ENCODE peak calls at places on chromosomes 12 and 14, in seven cellular contexts. O is DND-41, W is bronchial epithelial cell, E is thoracic aorta, K is AG10803, L is ascending aorta, V is stomach. F is an unnamed sample.

GRCh38 chr12:71662861-71663560 is 637 bp downstream of the ZFC3H1 start:
- DNase-seq in O (peak; percentile 54), W (peak; percentile 85), E (peak; percentile 24), K (peak; percentile 66), L (peak; percentile 77), V (peak; percentile 62), F (peak; percentile 50)

GRCh38 chr14:104461676-104462443 is 117.7 kb upstream of the C14orf180 start:
- DNase-seq in O (no peak), W (no peak), E (no peak), K (no peak), L (no peak), V (no peak), F (no peak)

GRCh38 chr12:101491325-101491724 is 16.2 kb downstream of the SPIC start:
- DNase-seq in O (no peak), W (no peak), E (no peak), K (no peak), L (no peak), V (no peak), F (no peak)

GRCh38 chr14:62126885-62127478 is 364.8 kb downstream of the SNAPC1 start:
- DNase-seq in O (peak; percentile 21), W (peak; percentile 62), E (no peak), K (peak; percentile 59), L (no peak), V (no peak), F (peak; percentile 59)

GRCh38 chr12:3200032-3200617 is 122.9 kb downstream of the TSPAN9 start:
- DNase-seq in O (no peak), W (peak; percentile 27), E (no peak), K (peak; percentile 26), L (no peak), V (peak; percentile 53), F (peak; percentile 35)

GRCh38 chr12:101715045-101715444 is 17.6 kb downstream of the CHPT1 start:
- DNase-seq in O (no peak), W (no peak), E (no peak), K (no peak), L (no peak), V (no peak), F (no peak)

GRCh38 chr12:11891350-11892064 is 179.2 kb upstream of the BCL2L14 start:
- DNase-seq in O (no peak), W (no peak), E (no peak), K (no peak), L (no peak), V (no peak), F (no peak)

GRCh38 chr14:89121961-89122675 is 294.9 kb downstream of the FOXN3 start:
- DNase-seq in O (no peak), W (no peak), E (no peak), K (no peak), L (no peak), V (no peak), F (no peak)

GRCh38 chr14:33794791-33795300 is 156.0 kb downstream of the EGLN3 start:
- DNase-seq in O (no peak), W (peak; percentile 73), E (no peak), K (peak; percentile 33), L (no peak), V (no peak), F (peak; percentile 19)

GRCh38 chr14:99540196-99541032 is 59.2 kb downstream of the CCNK start:
- DNase-seq in O (no peak), W (no peak), E (no peak), K (no peak), L (no peak), V (no peak), F (no peak)

GRCh38 chr12:76641961-76642360 is 82.4 kb upstream of the OSBPL8 start:
- DNase-seq in O (no peak), W (no peak), E (no peak), K (no peak), L (no peak), V (no peak), F (no peak)

GRCh38 chr14:88194531-88194930 is 128.5 kb downstream of the KCNK10 start:
- DNase-seq in O (no peak), W (peak; percentile 14), E (no peak), K (no peak), L (no peak), V (no peak), F (no peak)

GRCh38 chr12:50603817-50604639 is 99.2 kb downstream of the DIP2B start:
- DNase-seq in O (no peak), W (no peak), E (no peak), K (peak; percentile 96), L (peak; percentile 71), V (no peak), F (no peak)

GRCh38 chr14:75429562-75429961 is 1.7 kb downstream of the JDP2 start:
- DNase-seq in O (no peak), W (no peak), E (no peak), K (no peak), L (no peak), V (no peak), F (no peak)

GRCh38 chr14:106883218-106883692 is 1356.9 kb downstream of the TMEM121 start:
- DNase-seq in O (peak; percentile 43), W (no peak), E (no peak), K (no peak), L (peak; percentile 71), V (no peak), F (no peak)

GRCh38 chr12:27969011-27969900 is 3.3 kb downstream of the PTHLH start:
- DNase-seq in O (no peak), W (no peak), E (no peak), K (no peak), L (no peak), V (no peak), F (peak; percentile 36)

GRCh38 chr12:10641735-10642500 is 28.5 kb upstream of the MAGOHB start:
- DNase-seq in O (no peak), W (peak; percentile 90), E (no peak), K (peak; percentile 54), L (no peak), V (no peak), F (peak; percentile 46)

GRCh38 chr12:104154286-104154685 is 16.3 kb upstream of the NFYB start:
- DNase-seq in O (no peak), W (no peak), E (no peak), K (no peak), L (no peak), V (no peak), F (no peak)

GRCh38 chr12:116719661-116720060 is 18.2 kb downstream of the SPRING1 start:
- DNase-seq in O (no peak), W (no peak), E (no peak), K (no peak), L (peak; percentile 18), V (no peak), F (no peak)

GRCh38 chr12:113194971-113195391 is 9.5 kb downstream of the RITA1 start:
- DNase-seq in O (no peak), W (no peak), E (no peak), K (peak; percentile 75), L (no peak), V (no peak), F (peak; percentile 43)
- TF ChIP-seq CTCF in O (no peak), W (no peak), E (no peak), K (no peak), L (no peak), V (no peak), F (peak; percentile 22)

DNA sequence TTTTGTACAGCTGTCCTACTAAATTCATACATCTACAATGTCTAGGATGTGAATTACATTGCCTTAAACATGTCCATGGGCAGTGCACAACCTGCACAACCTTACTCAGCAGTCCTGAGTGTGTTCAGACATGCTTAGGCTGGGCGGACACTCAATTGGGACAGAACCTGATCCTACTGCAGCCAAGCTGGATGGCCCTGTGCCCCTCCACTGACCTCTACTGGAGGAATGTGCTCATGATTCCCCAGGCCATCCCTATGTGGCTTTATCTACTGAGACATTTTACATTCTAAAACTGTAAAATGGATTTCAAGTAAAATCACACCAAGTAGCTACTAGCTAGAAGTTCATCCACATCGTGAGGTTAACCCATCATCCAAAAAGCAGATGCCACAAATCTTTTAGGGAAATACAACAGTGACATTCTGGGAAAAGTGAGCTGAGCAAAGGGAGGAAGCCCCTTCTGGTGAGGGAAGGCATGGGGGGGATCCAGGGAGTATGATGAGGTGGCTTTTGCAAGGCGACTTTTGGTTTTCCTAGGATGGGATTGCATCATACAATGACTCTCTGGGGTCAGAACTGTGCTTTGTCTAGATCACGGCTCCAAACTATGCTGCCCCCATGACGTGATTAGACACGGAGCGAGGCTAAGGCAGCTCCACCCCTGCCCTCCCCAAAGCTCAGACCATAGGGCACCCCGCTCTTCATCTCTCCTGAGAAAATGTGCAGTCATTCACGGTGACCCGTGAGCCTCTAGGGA is 911.7 kb upstream of the TMEM132C start:
- DNase-seq in O (no peak), W (peak; percentile 64), E (no peak), K (peak; percentile 28), L (no peak), V (no peak), F (peak; percentile 24)
- TF ChIP-seq CTCF in O (peak; percentile 17), W (peak; percentile 58), E (no peak), K (peak; percentile 70), L (no peak), V (no peak), F (peak; percentile 79)

GRCh38 chr12:52413787-52414345 is 7.7 kb upstream of the KRT82 start:
- DNase-seq in O (no peak), W (no peak), E (no peak), K (no peak), L (no peak), V (no peak), F (no peak)
- TF ChIP-seq CTCF in O (peak; percentile 25), W (no peak), E (no peak), K (no peak), L (no peak), V (no peak), F (no peak)

DNA sequence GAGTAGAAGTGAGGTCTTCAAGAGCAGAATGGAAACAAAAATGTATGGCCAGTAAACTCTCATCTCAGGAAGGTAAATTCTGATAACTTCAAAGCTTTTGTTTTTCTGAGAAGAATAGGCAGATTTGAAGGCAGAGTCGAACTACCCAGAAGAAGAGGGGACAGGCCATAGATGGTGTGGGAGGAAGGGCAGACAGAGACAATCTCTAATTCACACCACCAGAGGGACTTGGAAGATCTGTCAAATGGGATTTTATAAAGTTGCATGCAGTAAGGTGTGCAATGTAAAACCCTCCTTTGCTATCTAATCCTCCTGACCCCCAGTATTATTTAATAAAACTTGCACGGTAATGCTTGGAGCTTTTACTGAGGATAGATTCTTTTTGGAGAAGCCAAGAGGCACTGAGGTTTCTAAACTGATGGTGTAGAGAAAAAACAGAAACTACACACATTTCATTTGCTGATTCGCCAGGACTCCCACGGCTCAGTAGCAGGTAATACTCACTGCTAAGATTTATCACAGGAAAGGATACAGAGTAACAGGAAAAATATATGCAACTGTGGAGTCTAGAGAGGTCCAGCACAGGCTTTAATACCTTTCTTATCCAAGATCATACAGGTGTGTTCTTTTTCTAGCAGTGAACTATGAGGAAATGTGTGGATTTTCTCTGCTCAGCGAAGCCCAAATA is 18.3 kb downstream of the SLC38A2 start:
- DNase-seq in O (no peak), W (no peak), E (no peak), K (no peak), L (no peak), V (no peak), F (no peak)
- TF ChIP-seq CTCF in O (peak; percentile 40), W (peak; percentile 13), E (no peak), K (peak; percentile 24), L (no peak), V (no peak), F (peak; percentile 47)